ENCODE peak calls at places on chromosomes 1 and 21, in five cellular contexts. H is activated naive CD4-positive, alpha-beta T cell treated with anti-CD3 and anti-CD28 coated beads, Interleukin-2, amount 10 ng/mL, durations not matched to agents 7 days and 5 days; V is stimulated activated CD4-positive, alpha-beta T cell treated with anti-CD3 and anti-CD28 coated beads, Interleukin-12 subunit alpha, Interleukin-12 subunit beta, amount 100 ng/mL, for 48 hours; D is CD4-positive, alpha-beta T cell; U is cerebellar cortex. E is an unnamed sample.

GRCh38 chr1:1889847-1890505 is 911 bp downstream of the GNB1 start:
- DNase-seq in H (peak), V (peak), D (peak), U (no peak), E (no peak)

GRCh38 chr1:165632491-165632890 is 1.5 kb downstream of the MGST3 start:
- DNase-seq in H (no peak), V (no peak), D (no peak), U (no peak), E (no peak)

GRCh38 chr1:45317163-45317562 is 9.5 kb upstream of the HPDL start:
- DNase-seq in H (no peak), V (no peak), D (no peak), U (no peak), E (no peak)

GRCh38 chr1:119266386-119266785 is 102.2 kb upstream of the HAO2 start:
- DNase-seq in H (no peak), V (no peak), D (no peak), U (no peak), E (no peak)

GRCh38 chr1:162916407-162916806 is 55.4 kb upstream of the CCDC190 start:
- DNase-seq in H (no peak), V (no peak), D (no peak), U (no peak), E (no peak)

GRCh38 chr1:9371391-9371935 is 78.8 kb downstream of the SPSB1 start:
- DNase-seq in H (no peak), V (no peak), D (no peak), U (no peak), E (no peak)

GRCh38 chr21:35048183-35048601 is 910 bp downstream of the RUNX1 start:
- DNase-seq in H (peak), V (no peak), D (peak), U (no peak), E (no peak)

GRCh38 chr1:18256318-18257235 is 149.0 kb downstream of the IGSF21 start:
- DNase-seq in H (peak), V (no peak), D (no peak), U (no peak), E (peak)

GRCh38 chr1:64162151-64162550 is 41.3 kb upstream of the UBE2U start:
- DNase-seq in H (no peak), V (no peak), D (no peak), U (no peak), E (no peak)

GRCh38 chr1:33972676-33973395 is 109.0 kb downstream of the HMGB4 start:
- DNase-seq in H (no peak), V (no peak), D (no peak), U (peak), E (peak)

GRCh38 chr1:57874426-57874825 is 450.6 kb upstream of the DAB1 start:
- DNase-seq in H (no peak), V (no peak), D (no peak), U (no peak), E (no peak)

GRCh38 chr1:197663178-197663953 is 111.9 kb downstream of the DENND1B start:
- DNase-seq in H (no peak), V (no peak), D (no peak), U (no peak), E (no peak)

GRCh38 chr1:67149179-67149770 is 14.5 kb upstream of the C1orf141 start:
- DNase-seq in H (peak), V (no peak), D (peak), U (peak), E (peak)

GRCh38 chr1:205061227-205061626 is 18.2 kb downstream of the CNTN2 start:
- DNase-seq in H (no peak), V (no peak), D (no peak), U (no peak), E (no peak)

GRCh38 chr1:247204177-247204647 is 32.4 kb upstream of the ZNF124 start:
- DNase-seq in H (no peak), V (no peak), D (no peak), U (peak), E (no peak)

GRCh38 chr1:228362141-228362883 is 44.3 kb downstream of the TRIM11 start:
- DNase-seq in H (no peak), V (no peak), D (no peak), U (no peak), E (no peak)

GRCh38 chr1:65209005-65209885 is 61.2 kb downstream of the AK4 start:
- DNase-seq in H (peak), V (no peak), D (no peak), U (peak), E (no peak)

GRCh38 chr21:25313891-25314646 is 293.2 kb downstream of the MRPL39 start:
- DNase-seq in H (no peak), V (no peak), D (no peak), U (no peak), E (no peak)

GRCh38 chr1:14366361-14367018 is 232.0 kb upstream of the KAZN start:
- DNase-seq in H (no peak), V (no peak), D (no peak), U (peak), E (no peak)

GRCh38 chr1:231507476-231508355 is 20.8 kb upstream of the TSNAX start:
- DNase-seq in H (no peak), V (no peak), D (no peak), U (no peak), E (no peak)

GRCh38 chr21:42525228-42525604 is 11.6 kb downstream of the SLC37A1 start:
- DNase-seq in H (no peak), V (no peak), D (no peak), U (peak), E (no peak)

GRCh38 chr21:45032332-45032731 is 42.0 kb upstream of the ADARB1 start:
- DNase-seq in H (no peak), V (no peak), D (no peak), U (no peak), E (no peak)

E was measured in NCI-H1092.